ENCODE peak calls at places on chromosome 1, in ten cellular contexts. L, C, P, R, S, Q, W, D, I and A are unnamed samples.
A peak's percentile ranks its signal among the peaks of the same experiment; 100 is the strongest.

GRCh38 chr1:196481616-196482015 is 126.6 kb downstream of the KCNT2 start:
- DNase-seq in I (no peak), R (no peak), D (no peak), W (no peak), C (no peak), S (no peak), P (no peak), Q (no peak), L (no peak), A (no peak)

GRCh38 chr1:39886757-39887231 is 3.5 kb upstream of the TRIT1 start:
- DNase-seq in I (no peak), L (peak; percentile 58), Q (no peak), S (no peak), D (no peak), W (peak; percentile 68), C (no peak), P (no peak), R (no peak), A (no peak)

GRCh38 chr1:1399870-1400575 is 888 bp upstream of the CCNL2 start:
- DNase-seq in W (no peak), C (no peak), R (peak; percentile 77), P (no peak), I (no peak), D (no peak), L (peak; percentile 55), Q (no peak), S (no peak), A (no peak)

GRCh38 chr1:224201336-224201735 is 18.3 kb downstream of the DEGS1 start:
- DNase-seq in S (no peak), C (no peak), L (no peak), P (no peak), W (no peak), D (no peak), R (no peak), I (no peak), Q (no peak), A (no peak)

GRCh38 chr1:184986250-184986649 is 11.9 kb upstream of the NIBAN1 start:
- DNase-seq in S (no peak), Q (no peak), D (no peak), W (peak; percentile 53), P (no peak), R (no peak), C (no peak), I (no peak), L (no peak), A (no peak)

GRCh38 chr1:155272466-155273133 is 704 bp downstream of the CLK2 start:
- DNase-seq in I (no peak), Q (no peak), P (no peak), S (no peak), W (no peak), L (peak; percentile 66), R (peak; percentile 77), D (no peak), C (no peak), A (no peak)

GRCh38 chr1:19232526-19232851 is 18.8 kb downstream of the EMC1 start:
- DNase-seq in R (no peak), C (no peak), S (no peak), D (no peak), Q (no peak), W (peak; percentile 32), I (no peak), L (no peak), P (no peak), A (peak; percentile 34)

GRCh38 chr1:31730336-31731048 is 26.7 kb upstream of the COL16A1 start:
- DNase-seq in R (no peak), Q (no peak), S (no peak), I (no peak), L (no peak), C (no peak), D (no peak), W (no peak), P (no peak), A (no peak)

GRCh38 chr1:39955547-39956539 is 898 bp downstream of the MFSD2A start:
- DNase-seq in S (peak; percentile 24), R (peak; percentile 99), I (no peak), Q (peak; percentile 80), D (peak; percentile 43), W (peak; percentile 48), C (no peak), L (peak; percentile 85), P (no peak), A (no peak)

GRCh38 chr1:237186733-237187132 is 144.7 kb downstream of the RYR2 start:
- DNase-seq in S (no peak), D (no peak), Q (no peak), R (no peak), C (no peak), I (no peak), W (no peak), P (no peak), L (no peak), A (no peak)